ENCODE peak calls at places on chromosomes 11 and 22, in six cellular contexts. One of them, this sample, is unnamed.

GRCh38 chr11:35348898-35349687 is 70.3 kb downstream of the SLC1A2 start:
- DNase-seq in lung: no peak
- DNase-seq in mammary epithelial cell: no peak
- DNase-seq in colonic mucosa: no peak
- DNase-seq in CD8-positive, alpha-beta T cell: no peak
- DNase-seq in HFF-Myc: no peak
- DNase-seq in this sample: no peak

GRCh38 chr11:17767914-17768313 is 33.3 kb downstream of the KCNC1 start:
- DNase-seq in mammary epithelial cell: no peak
- DNase-seq in lung: no peak
- DNase-seq in CD8-positive, alpha-beta T cell: no peak
- DNase-seq in colonic mucosa: no peak
- DNase-seq in HFF-Myc: no peak
- DNase-seq in this sample: no peak

GRCh38 chr22:41636467-41636866 is 15.4 kb downstream of the XRCC6 start:
- DNase-seq in CD8-positive, alpha-beta T cell: no peak
- DNase-seq in lung: no peak
- DNase-seq in colonic mucosa: no peak
- DNase-seq in mammary epithelial cell: peak
- DNase-seq in HFF-Myc: no peak
- DNase-seq in this sample: no peak

GRCh38 chr22:46147471-46148267 is 2.7 kb upstream of the PPARA start:
- DNase-seq in mammary epithelial cell: peak
- DNase-seq in lung: no peak
- DNase-seq in HFF-Myc: no peak
- DNase-seq in colonic mucosa: no peak
- DNase-seq in CD8-positive, alpha-beta T cell: no peak
- DNase-seq in this sample: no peak

GRCh38 chr22:49077586-49077985 is 750.1 kb downstream of the BRD1 start:
- DNase-seq in mammary epithelial cell: no peak
- DNase-seq in CD8-positive, alpha-beta T cell: no peak
- DNase-seq in colonic mucosa: no peak
- DNase-seq in HFF-Myc: no peak
- DNase-seq in lung: no peak
- DNase-seq in this sample: no peak

GRCh38 chr11:80584661-80585060 is 1143.8 kb upstream of the TENM4 start:
- DNase-seq in lung: no peak
- DNase-seq in HFF-Myc: no peak
- DNase-seq in colonic mucosa: no peak
- DNase-seq in mammary epithelial cell: no peak
- DNase-seq in CD8-positive, alpha-beta T cell: no peak
- DNase-seq in this sample: no peak

GRCh38 chr11:64429970-64430369 is 71.0 kb downstream of the RPS6KA4 start:
- DNase-seq in CD8-positive, alpha-beta T cell: no peak
- DNase-seq in colonic mucosa: no peak
- DNase-seq in lung: no peak
- DNase-seq in mammary epithelial cell: no peak
- DNase-seq in HFF-Myc: no peak
- DNase-seq in this sample: no peak

GRCh38 chr11:774873-775592 is 2.3 kb downstream of the GATD1 start:
- DNase-seq in colonic mucosa: no peak
- DNase-seq in CD8-positive, alpha-beta T cell: no peak
- DNase-seq in lung: no peak
- DNase-seq in HFF-Myc: no peak
- DNase-seq in mammary epithelial cell: peak
- DNase-seq in this sample: no peak

GRCh38 chr11:66020618-66021357 is 5.5 kb downstream of the CATSPER1 start:
- DNase-seq in CD8-positive, alpha-beta T cell: peak
- DNase-seq in colonic mucosa: no peak
- DNase-seq in HFF-Myc: no peak
- DNase-seq in mammary epithelial cell: peak
- DNase-seq in lung: peak
- DNase-seq in this sample: no peak

GRCh38 chr11:325796-326591 is 5.3 kb upstream of the IFITM3 start:
- DNase-seq in colonic mucosa: no peak
- DNase-seq in mammary epithelial cell: no peak
- DNase-seq in CD8-positive, alpha-beta T cell: peak
- DNase-seq in lung: no peak
- DNase-seq in HFF-Myc: no peak
- DNase-seq in this sample: no peak

GRCh38 chr11:86418929-86419328 is 44.2 kb downstream of the CCDC81 start:
- DNase-seq in CD8-positive, alpha-beta T cell: no peak
- DNase-seq in HFF-Myc: no peak
- DNase-seq in colonic mucosa: no peak
- DNase-seq in lung: no peak
- DNase-seq in mammary epithelial cell: peak
- DNase-seq in this sample: peak
- TF ChIP-seq CTCF in CD8-positive, alpha-beta T cell: no peak
- TF ChIP-seq CTCF in HFF-Myc: peak
- TF ChIP-seq CTCF in colonic mucosa: no peak
- TF ChIP-seq CTCF in lung: no peak
- TF ChIP-seq CTCF in mammary epithelial cell: peak
- TF ChIP-seq CTCF in this sample: peak

DNA sequence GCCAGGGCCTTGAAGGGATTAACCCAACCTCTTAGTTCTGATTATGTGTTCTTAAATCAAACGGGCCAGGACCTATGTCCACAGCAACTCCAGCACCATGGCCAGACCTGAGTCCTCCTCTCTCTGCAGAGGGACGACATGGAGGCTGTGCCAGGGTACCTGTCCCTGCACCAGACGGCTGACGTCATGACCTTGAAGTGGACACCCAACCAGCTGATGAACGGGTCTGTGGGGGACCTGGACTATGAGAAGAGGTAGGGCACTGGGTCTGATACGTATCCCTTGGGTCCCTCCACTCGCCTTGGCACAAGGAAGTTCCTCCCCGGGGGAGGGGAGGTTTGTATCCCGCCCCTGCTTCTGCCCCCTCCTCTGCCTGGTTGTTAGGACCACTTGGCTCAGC is 53.6 kb downstream of the SGSM1 start:
- DNase-seq in CD8-positive, alpha-beta T cell: no peak
- DNase-seq in colonic mucosa: no peak
- DNase-seq in HFF-Myc: no peak
- DNase-seq in mammary epithelial cell: no peak
- DNase-seq in lung: no peak
- DNase-seq in this sample: no peak
- H3K4me3 ChIP-seq in CD8-positive, alpha-beta T cell: no peak
- H3K4me3 ChIP-seq in colonic mucosa: no peak
- H3K4me3 ChIP-seq in HFF-Myc: no peak
- H3K4me3 ChIP-seq in mammary epithelial cell: no peak
- H3K4me3 ChIP-seq in lung: no peak
- H3K4me3 ChIP-seq in this sample: no peak

GRCh38 chr11:57761301-57762234 is at the start of gene CTNND1:
- DNase-seq in lung: peak
- DNase-seq in colonic mucosa: peak
- DNase-seq in mammary epithelial cell: peak
- DNase-seq in HFF-Myc: peak
- DNase-seq in CD8-positive, alpha-beta T cell: no peak
- DNase-seq in this sample: peak

GRCh38 chr11:57762235-57762866 is 749 bp downstream of the CTNND1 start:
- DNase-seq in HFF-Myc: no peak
- DNase-seq in CD8-positive, alpha-beta T cell: no peak
- DNase-seq in colonic mucosa: peak
- DNase-seq in mammary epithelial cell: no peak
- DNase-seq in lung: no peak
- DNase-seq in this sample: no peak

GRCh38 chr11:57764527-57764926 is 2.9 kb downstream of the CTNND1 start:
- DNase-seq in CD8-positive, alpha-beta T cell: no peak
- DNase-seq in lung: no peak
- DNase-seq in colonic mucosa: no peak
- DNase-seq in HFF-Myc: no peak
- DNase-seq in mammary epithelial cell: no peak
- DNase-seq in this sample: no peak

GRCh38 chr11:57764972-57765371 is 3.4 kb downstream of the CTNND1 start:
- DNase-seq in HFF-Myc: no peak
- DNase-seq in CD8-positive, alpha-beta T cell: no peak
- DNase-seq in mammary epithelial cell: no peak
- DNase-seq in lung: no peak
- DNase-seq in colonic mucosa: no peak
- DNase-seq in this sample: no peak

GRCh38 chr11:57763568-57763967 is 2.0 kb downstream of the CTNND1 start:
- DNase-seq in CD8-positive, alpha-beta T cell: no peak
- DNase-seq in mammary epithelial cell: peak
- DNase-seq in colonic mucosa: peak
- DNase-seq in HFF-Myc: no peak
- DNase-seq in lung: no peak
- DNase-seq in this sample: no peak
- TF ChIP-seq CTCF in CD8-positive, alpha-beta T cell: no peak
- TF ChIP-seq CTCF in mammary epithelial cell: peak
- TF ChIP-seq CTCF in colonic mucosa: peak
- TF ChIP-seq CTCF in HFF-Myc: peak
- TF ChIP-seq CTCF in lung: no peak
- TF ChIP-seq CTCF in this sample: no peak

GRCh38 chr11:95228081-95228859 is 2.7 kb downstream of the SESN3 start:
- DNase-seq in CD8-positive, alpha-beta T cell: no peak
- DNase-seq in colonic mucosa: no peak
- DNase-seq in HFF-Myc: no peak
- DNase-seq in lung: no peak
- DNase-seq in mammary epithelial cell: peak
- DNase-seq in this sample: no peak
- H3K4me3 ChIP-seq in CD8-positive, alpha-beta T cell: peak
- H3K4me3 ChIP-seq in colonic mucosa: no peak
- H3K4me3 ChIP-seq in HFF-Myc: no peak
- H3K4me3 ChIP-seq in lung: no peak
- H3K4me3 ChIP-seq in mammary epithelial cell: peak
- H3K4me3 ChIP-seq in this sample: no peak

GRCh38 chr11:44484211-44484610 is 81.3 kb upstream of the CD82 start:
- DNase-seq in colonic mucosa: no peak
- DNase-seq in lung: no peak
- DNase-seq in CD8-positive, alpha-beta T cell: no peak
- DNase-seq in mammary epithelial cell: peak
- DNase-seq in HFF-Myc: no peak
- DNase-seq in this sample: peak
- TF ChIP-seq CTCF in colonic mucosa: no peak
- TF ChIP-seq CTCF in lung: no peak
- TF ChIP-seq CTCF in CD8-positive, alpha-beta T cell: no peak
- TF ChIP-seq CTCF in mammary epithelial cell: peak
- TF ChIP-seq CTCF in HFF-Myc: peak
- TF ChIP-seq CTCF in this sample: peak

DNA sequence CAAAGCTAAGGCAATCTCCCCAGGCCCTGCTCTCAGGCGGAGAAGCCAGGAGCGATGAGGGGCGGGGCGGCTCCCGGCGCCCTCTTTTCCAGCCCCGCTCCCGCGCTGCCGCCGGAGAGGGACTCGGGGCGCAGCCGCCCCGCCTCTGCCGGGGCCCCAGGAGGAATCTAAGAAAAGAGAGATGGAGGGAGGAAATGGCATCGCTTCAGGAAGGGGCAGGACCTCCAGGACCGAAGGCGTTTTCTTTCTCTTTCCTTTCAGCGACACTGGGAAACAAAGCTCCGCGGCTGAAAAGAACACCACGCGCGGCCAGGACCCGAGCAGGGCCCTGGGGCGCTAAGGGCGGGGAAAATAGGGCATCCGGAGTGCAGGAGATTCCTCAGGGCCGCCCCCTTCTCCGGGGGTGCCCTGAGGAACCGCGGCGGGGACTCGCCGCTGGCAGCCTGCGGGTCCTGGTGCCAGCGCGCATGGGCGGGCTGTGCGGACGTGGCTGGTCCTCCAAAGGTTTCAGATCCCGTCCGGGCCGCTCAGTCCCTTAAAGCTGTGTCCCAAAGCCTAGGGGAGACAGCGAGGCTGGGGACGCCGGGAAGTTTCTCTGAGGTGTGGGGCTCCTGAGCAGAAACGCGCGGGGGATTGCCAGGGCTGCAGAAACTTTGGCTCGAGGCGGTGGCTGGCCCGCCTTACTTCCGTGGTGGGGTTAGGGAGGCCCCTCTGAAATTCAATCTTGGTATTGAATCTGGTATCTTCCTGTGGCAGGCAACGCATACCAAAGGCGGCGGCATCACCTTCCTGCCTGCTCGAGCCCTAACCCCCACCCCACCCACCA is 2.8 kb upstream of the BSX start:
- DNase-seq in lung: no peak
- DNase-seq in mammary epithelial cell: peak
- DNase-seq in HFF-Myc: no peak
- DNase-seq in CD8-positive, alpha-beta T cell: no peak
- DNase-seq in colonic mucosa: no peak
- DNase-seq in this sample: peak
- H3K4me3 ChIP-seq in lung: peak
- H3K4me3 ChIP-seq in mammary epithelial cell: peak
- H3K4me3 ChIP-seq in HFF-Myc: peak
- H3K4me3 ChIP-seq in CD8-positive, alpha-beta T cell: peak
- H3K4me3 ChIP-seq in colonic mucosa: peak
- H3K4me3 ChIP-seq in this sample: peak

GRCh38 chr11:122998727-122999370 is 17.2 kb upstream of the BSX start:
- DNase-seq in lung: no peak
- DNase-seq in mammary epithelial cell: no peak
- DNase-seq in CD8-positive, alpha-beta T cell: no peak
- DNase-seq in colonic mucosa: no peak
- DNase-seq in HFF-Myc: no peak
- DNase-seq in this sample: no peak
- TF ChIP-seq CTCF in lung: no peak
- TF ChIP-seq CTCF in mammary epithelial cell: no peak
- TF ChIP-seq CTCF in CD8-positive, alpha-beta T cell: no peak
- TF ChIP-seq CTCF in colonic mucosa: no peak
- TF ChIP-seq CTCF in HFF-Myc: no peak
- TF ChIP-seq CTCF in this sample: no peak

GRCh38 chr11:46332093-46332567 is 15.1 kb upstream of the DGKZ start:
- DNase-seq in colonic mucosa: no peak
- DNase-seq in HFF-Myc: no peak
- DNase-seq in CD8-positive, alpha-beta T cell: no peak
- DNase-seq in lung: no peak
- DNase-seq in mammary epithelial cell: no peak
- DNase-seq in this sample: no peak
- H3K4me3 ChIP-seq in colonic mucosa: no peak
- H3K4me3 ChIP-seq in HFF-Myc: no peak
- H3K4me3 ChIP-seq in CD8-positive, alpha-beta T cell: peak
- H3K4me3 ChIP-seq in lung: no peak
- H3K4me3 ChIP-seq in mammary epithelial cell: no peak
- H3K4me3 ChIP-seq in this sample: no peak